ENCODE peak calls at places on chromosomes 7 and 10, in nine cellular contexts. K is HepG2; O is CD4-positive, alpha-beta memory T cell; X is breast epithelium; R is hepatocyte; C is AG04450; Z is astrocyte; Y is GM23248; N is uterus. S is an unnamed sample.

GRCh38 chr7:2894118-2894940 is 50.2 kb upstream of the GNA12 start:
- DNase-seq in O (peak; percentile 33), C (no peak), Y (no peak), K (no peak), Z (no peak), X (no peak), N (no peak), R (no peak), S (no peak)

GRCh38 chr10:59240581-59241183 is 64.2 kb downstream of the PHYHIPL start:
- DNase-seq in K (peak; percentile 25), R (peak; percentile 55), C (peak; percentile 21), O (no peak), Z (peak; percentile 5), N (no peak), Y (peak; percentile 72), X (no peak), S (no peak)

GRCh38 chr7:29005829-29006228 is 47.7 kb upstream of the TRIL start:
- DNase-seq in X (no peak), N (no peak), R (peak; percentile 28), C (no peak), Y (peak; percentile 41), K (peak; percentile 15), Z (peak; percentile 64), O (no peak), S (peak; percentile 8)

GRCh38 chr7:137591444-137591843 is 247.9 kb upstream of the PTN start:
- DNase-seq in O (no peak), R (peak; percentile 30), K (no peak), C (no peak), X (no peak), Z (peak; percentile 75), N (no peak), Y (peak; percentile 82), S (peak; percentile 1)

GRCh38 chr7:54678763-54679396 is 80.1 kb downstream of the SEC61G start:
- DNase-seq in C (no peak), Z (no peak), O (no peak), Y (no peak), K (no peak), X (no peak), N (no peak), R (no peak), S (no peak)

GRCh38 chr7:39306028-39306570 is 260.1 kb upstream of the YAE1 start:
- DNase-seq in O (no peak), Z (no peak), K (no peak), C (no peak), N (no peak), Y (peak; percentile 33), R (no peak), X (no peak), S (no peak)

GRCh38 chr7:155947051-155947450 is 134.8 kb upstream of the SHH start:
- DNase-seq in O (no peak), K (no peak), R (no peak), C (no peak), Z (peak; percentile 77), N (no peak), Y (no peak), X (no peak), S (peak; percentile 89)

GRCh38 chr10:116899626-116900025 is 50.3 kb downstream of the ENO4 start:
- DNase-seq in Z (peak; percentile 16), O (no peak), K (no peak), Y (no peak), X (no peak), N (no peak), R (no peak), C (no peak), S (no peak)

GRCh38 chr7:37311282-37311868 is 137.3 kb downstream of the ELMO1 start:
- DNase-seq in X (no peak), N (no peak), C (no peak), Z (peak; percentile 1), K (no peak), O (peak; percentile 63), Y (peak; percentile 24), R (peak; percentile 29), S (no peak)

GRCh38 chr10:77297370-77297692 is 340.3 kb downstream of the KCNMA1 start:
- DNase-seq in K (no peak), C (no peak), N (no peak), Y (peak; percentile 55), X (no peak), Z (peak; percentile 72), R (peak; percentile 44), O (no peak), S (no peak)

GRCh38 chr10:88553116-88553752 is 29.9 kb downstream of the RNLS start:
- DNase-seq in C (peak; percentile 61), K (peak; percentile 21), X (no peak), Z (peak; percentile 68), O (peak; percentile 52), N (peak; percentile 67), Y (peak; percentile 89), R (peak; percentile 74), S (peak; percentile 46)

GRCh38 chr7:123901111-123901510 is 23.9 kb upstream of the SPAM1 start:
- DNase-seq in N (no peak), R (no peak), Z (no peak), K (no peak), C (no peak), Y (no peak), O (no peak), X (no peak), S (no peak)

GRCh38 chr7:75937958-75938786 is 23.2 kb downstream of the POR start:
- DNase-seq in K (no peak), X (no peak), N (peak; percentile 51), C (peak; percentile 75), Z (peak; percentile 86), Y (peak; percentile 96), O (no peak), R (peak; percentile 45), S (no peak)

GRCh38 chr10:73168486-73168844 is 546 bp downstream of the FAM149B1 start:
- DNase-seq in Y (no peak), Z (no peak), K (peak; percentile 47), N (no peak), O (no peak), X (no peak), C (no peak), R (no peak), S (no peak)

GRCh38 chr10:14010083-14010551 is 320.6 kb downstream of the FRMD4A start:
- DNase-seq in X (no peak), Y (peak; percentile 84), K (no peak), O (no peak), N (no peak), Z (peak; percentile 77), R (no peak), C (peak; percentile 27), S (peak; percentile 14)

DNA sequence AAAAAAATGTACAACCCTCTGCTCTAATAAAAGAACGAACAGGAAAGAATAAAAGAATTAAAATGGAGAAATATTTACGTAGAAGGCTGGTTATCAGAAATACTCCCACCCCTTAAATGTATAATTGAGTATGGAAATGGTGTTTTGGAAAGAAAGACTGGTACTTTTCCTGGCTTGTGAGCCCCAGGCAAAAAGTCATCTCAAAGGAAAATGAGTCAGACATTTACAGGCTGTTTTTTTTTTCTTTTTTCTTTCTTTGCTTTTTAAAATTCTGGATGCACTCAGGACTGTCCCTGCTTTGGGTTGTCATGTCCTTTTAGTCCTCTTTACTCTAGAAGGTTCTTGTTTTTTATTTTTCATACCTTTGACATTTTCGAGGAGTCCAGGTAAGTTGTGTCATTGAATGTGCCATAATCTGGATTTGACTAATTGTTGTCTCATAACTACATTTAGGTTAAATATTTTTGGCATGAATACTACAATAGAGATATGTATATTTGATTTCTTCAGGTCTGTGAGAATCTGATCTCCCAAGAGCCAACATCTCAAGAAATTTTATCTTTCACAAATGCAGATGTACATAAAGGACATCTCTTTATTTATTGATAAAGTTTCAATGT is 313.0 kb upstream of the GLI3 start:
- DNase-seq in O (no peak), N (no peak), R (no peak), C (no peak), X (no peak), Y (peak; percentile 57), K (no peak), Z (no peak), S (no peak)
- H3K9me3 ChIP-seq in O (no peaks in the 10 kb centered on the region), N (peaks cover 5% of the 10 kb centered on the region), R (no peaks in the 10 kb centered on the region), C (no peaks in the 10 kb centered on the region), X (peaks cover 24% of the 10 kb centered on the region), Y (no peaks in the 10 kb centered on the region), K (peaks cover 89% of the 10 kb centered on the region), Z (peaks cover 9% of the 10 kb centered on the region), S (peaks cover 10% of the 10 kb centered on the region)

GRCh38 chr7:114970308-114970707 is 48.4 kb downstream of the MDFIC start:
- DNase-seq in Y (no peak), N (no peak), X (no peak), O (peak; percentile 14), K (no peak), Z (no peak), R (no peak), C (no peak), S (no peak)
- H3K4me3 ChIP-seq in Y (no peak overlapping the region), N (no peak overlapping the region), X (no peak overlapping the region), O (no peak overlapping the region), K (no peak overlapping the region), Z (no peak overlapping the region), R (no peak overlapping the region), C (no peak overlapping the region), S (no peak overlapping the region)

GRCh38 chr7:1369856-1370657 is 89.2 kb downstream of the MICALL2 start:
- DNase-seq in C (no peak), Z (no peak), R (no peak), O (no peak), N (no peak), Y (no peak), X (no peak), K (no peak), S (no peak)

GRCh38 chr7:1370738-1371137 is 88.5 kb downstream of the MICALL2 start:
- DNase-seq in X (no peak), Y (no peak), R (no peak), K (no peak), O (no peak), Z (no peak), C (no peak), N (no peak), S (no peak)

GRCh38 chr7:1368150-1368681 is 91.1 kb downstream of the MICALL2 start:
- DNase-seq in X (no peak), K (no peak), Z (no peak), O (no peak), R (no peak), N (no peak), C (no peak), Y (no peak), S (no peak)

GRCh38 chr7:1367501-1367900 is 91.8 kb downstream of the MICALL2 start:
- DNase-seq in N (no peak), C (no peak), X (no peak), O (no peak), Y (no peak), R (no peak), K (no peak), Z (no peak), S (no peak)

GRCh38 chr7:1368682-1369571 is 90.3 kb downstream of the MICALL2 start:
- DNase-seq in R (peak; percentile 63), X (no peak), O (peak; percentile 5), N (no peak), K (peak; percentile 10), C (no peak), Z (no peak), Y (peak; percentile 35), S (peak; percentile 30)
- H3K27me3 ChIP-seq in R (peaks cover 50% of the 10 kb centered on the region), X (peaks cover 8% of the 10 kb centered on the region), O (peaks cover 4% of the 10 kb centered on the region), N (peaks cover 4% of the 10 kb centered on the region), K (peaks cover 18% of the 10 kb centered on the region), C (peaks cover 74% of the 10 kb centered on the region), Z (peaks cover 46% of the 10 kb centered on the region), Y (peaks cover 78% of the 10 kb centered on the region), S (peaks cover 22% of the 10 kb centered on the region)

DNA sequence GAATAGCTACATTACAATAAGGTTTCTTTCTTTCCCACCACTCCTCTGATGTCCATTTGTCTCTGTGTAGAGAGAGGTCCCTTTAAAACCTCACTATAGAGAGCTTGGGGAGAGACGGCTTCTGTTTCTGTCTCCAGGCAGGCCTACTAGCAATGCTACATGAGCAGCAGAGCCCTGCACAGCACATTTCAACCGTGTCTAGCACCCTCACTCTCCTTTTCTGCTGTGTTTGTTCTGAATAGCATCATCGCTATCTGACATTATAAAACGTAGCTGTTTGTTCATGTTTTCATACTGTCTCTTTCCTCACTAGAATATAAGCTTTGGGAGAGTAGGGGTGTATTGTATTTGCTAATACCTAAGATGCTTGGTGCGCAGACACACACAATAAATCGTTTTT is 487.8 kb upstream of the DPP6 start:
- DNase-seq in O (no peak), C (no peak), N (no peak), Y (no peak), Z (no peak), K (no peak), R (no peak), X (no peak), S (no peak)
- H3K9me3 ChIP-seq in O (no peaks in the 10 kb centered on the region), C (peaks cover 38% of the 10 kb centered on the region), N (no peaks in the 10 kb centered on the region), Y (no peaks in the 10 kb centered on the region), Z (peaks cover 12% of the 10 kb centered on the region), K (peaks cover 92% of the 10 kb centered on the region), R (no peaks in the 10 kb centered on the region), X (peaks cover 7% of the 10 kb centered on the region), S (no peaks in the 10 kb centered on the region)